ENCODE peak calls at places on chromosomes 11 and 22, in five cellular contexts. S, U, I, O and D are unnamed samples.

GRCh38 chr22:49368976-49369725 is 458.5 kb downstream of the BRD1 start:
- DNase-seq in S (no peak), O (no peak), U (no peak), I (no peak), D (no peak)

GRCh38 chr22:44088976-44089570 is 65.0 kb downstream of the PARVB start:
- DNase-seq in S (no peak), O (no peak), I (no peak), U (no peak), D (no peak)

GRCh38 chr11:35928688-35929087 is 15.2 kb upstream of the LDLRAD3 start:
- DNase-seq in U (no peak), O (no peak), S (no peak), I (no peak), D (no peak)

GRCh38 chr11:103433380-103433779 is 324.2 kb downstream of the DYNC2H1 start:
- DNase-seq in U (no peak), S (no peak), I (no peak), O (no peak), D (no peak)

GRCh38 chr11:61862714-61863547 is 28.4 kb downstream of the FADS3 start:
- DNase-seq in S (no peak), U (no peak), I (no peak), O (no peak), D (no peak)

GRCh38 chr22:37485006-37485713 is 1.0 kb downstream of the MFNG start:
- DNase-seq in O (no peak), I (no peak), U (peak), S (no peak), D (peak)

GRCh38 chr11:68450711-68451110 is 9.8 kb upstream of the PPP6R3 start:
- DNase-seq in U (no peak), O (no peak), S (no peak), I (no peak), D (no peak)

GRCh38 chr11:31620434-31620833 is 110.9 kb downstream of the ELP4 start:
- DNase-seq in I (no peak), O (no peak), S (no peak), U (no peak), D (no peak)

GRCh38 chr11:59767212-59767611 is 12.0 kb downstream of the STX3 start:
- DNase-seq in O (no peak), U (no peak), I (peak), S (no peak), D (no peak)

GRCh38 chr11:65435330-65435931 is 12.8 kb downstream of the NEAT1 start:
- DNase-seq in U (no peak), O (no peak), S (no peak), I (no peak), D (no peak)

GRCh38 chr11:31325162-31325561 is 44.4 kb downstream of the DCDC1 start:
- DNase-seq in I (no peak), S (no peak), U (no peak), O (no peak), D (no peak)

GRCh38 chr22:38213319-38214247 is 11.8 kb downstream of the MAFF start:
- DNase-seq in I (no peak), U (no peak), O (no peak), S (no peak), D (no peak)

GRCh38 chr11:112292188-112292587 is 31.5 kb upstream of the PLET1 start:
- DNase-seq in O (no peak), S (no peak), U (no peak), I (no peak), D (no peak)

GRCh38 chr22:44659140-44659539 is 42.9 kb upstream of the PRR5 start:
- DNase-seq in S (no peak), U (no peak), I (no peak), O (no peak), D (no peak)

GRCh38 chr11:105081412-105082150 is 36.4 kb upstream of the CARD16 start:
- DNase-seq in U (no peak), O (no peak), S (no peak), I (no peak), D (no peak)

GRCh38 chr11:64568041-64568571 is 22.9 kb upstream of the SLC22A12 start:
- DNase-seq in I (no peak), U (no peak), S (no peak), O (no peak), D (no peak)

GRCh38 chr11:2725367-2726300 is 25.8 kb upstream of the KCNQ1OT1 start:
- DNase-seq in S (peak), U (no peak), I (no peak), O (no peak), D (no peak)

GRCh38 chr22:17878970-17879369 is 104.7 kb upstream of the BID start:
- DNase-seq in I (no peak), S (no peak), O (no peak), U (no peak), D (no peak)

GRCh38 chr11:69414773-69415187 is 66.7 kb upstream of the LINC01488 start:
- DNase-seq in I (no peak), S (no peak), U (no peak), O (no peak), D (no peak)

GRCh38 chr22:24400726-24401596 is 26.4 kb upstream of the ADORA2A start:
- DNase-seq in S (no peak), I (no peak), U (no peak), O (no peak), D (no peak)

GRCh38 chr11:68969386-68969785 is 11.4 kb downstream of the MRGPRD start:
- DNase-seq in U (no peak), O (no peak), I (no peak), S (no peak), D (no peak)

GRCh38 chr11:124894606-124895430 is 2.8 kb downstream of the ROBO4 start:
- DNase-seq in U (no peak), I (no peak), S (no peak), O (no peak), D (no peak)

GRCh38 chr11:98069861-98070260 is 950.9 kb upstream of the CNTN5 start:
- DNase-seq in O (no peak), I (no peak), U (no peak), S (no peak), D (no peak)

GRCh38 chr11:71423181-71423790 is 24.9 kb downstream of the DHCR7 start:
- DNase-seq in I (no peak), O (no peak), S (no peak), U (no peak), D (no peak)

GRCh38 chr11:66494935-66495334 is 14.7 kb downstream of the DPP3 start:
- DNase-seq in S (no peak), O (no peak), U (no peak), I (no peak), D (no peak)

GRCh38 chr11:44308256-44308922 is 1.6 kb downstream of the ALX4 start:
- DNase-seq in I (no peak), S (no peak), O (no peak), U (no peak), D (no peak)

GRCh38 chr11:62921573-62922188 is 518 bp upstream of the CHRM1 start:
- DNase-seq in U (no peak), I (no peak), S (peak), O (no peak), D (no peak)

GRCh38 chr11:121323208-121323607 is 30.6 kb downstream of the SC5D start:
- DNase-seq in O (no peak), U (no peak), S (no peak), I (no peak), D (no peak)

GRCh38 chr11:60964801-60965200 is 6.7 kb upstream of the CD6 start:
- DNase-seq in U (no peak), O (no peak), I (no peak), S (no peak), D (no peak)